ENCODE peak calls at places on chromosomes 5 and 9, in ten cellular contexts. K is AG09319; E is NCI-H1694; I is SHP77 treated with DMSO at 0.1 percent for 48 hours; D is amygdala; R is kidney epithelial cell; M is CD4-positive, CD25-positive, alpha-beta regulatory T cell; W is breast epithelium; C is dorsolateral prefrontal cortex; Z is HepG2. B is an unnamed sample.

GRCh38 chr9:96553070-96553469 is 66.6 kb downstream of the CDC14B start:
- DNase-seq in W (no peak), E (no peak), R (no peak), M (no peak), C (no peak), I (no peak), Z (no peak), D (no peak), K (peak), B (peak)

GRCh38 chr5:159337291-159337974 is 7.1 kb upstream of the IL12B start:
- DNase-seq in D (no peak), Z (no peak), R (peak), C (no peak), K (no peak), I (no peak), M (no peak), E (no peak), W (no peak), B (peak)

GRCh38 chr5:79448336-79448735 is 65.6 kb downstream of the HOMER1 start:
- DNase-seq in K (no peak), Z (no peak), I (no peak), M (no peak), R (peak), W (no peak), D (no peak), C (no peak), E (no peak), B (no peak)

GRCh38 chr9:8254527-8254926 is 454.9 kb upstream of the DMAC1 start:
- DNase-seq in W (no peak), D (no peak), Z (no peak), E (no peak), R (no peak), C (no peak), I (no peak), K (no peak), M (no peak), B (no peak)

GRCh38 chr5:140000332-140000731 is 42.8 kb downstream of the NRG2 start:
- DNase-seq in D (no peak), K (no peak), C (peak), Z (no peak), W (no peak), M (no peak), I (no peak), R (no peak), E (no peak), B (no peak)

GRCh38 chr5:137635521-137635921 is 100.4 kb downstream of the KLHL3 start:
- DNase-seq in D (no peak), W (no peak), K (no peak), R (no peak), M (no peak), Z (no peak), I (no peak), C (no peak), E (no peak), B (no peak)

GRCh38 chr9:95623614-95624013 is 106.8 kb upstream of the PTCH1 start:
- DNase-seq in Z (no peak), I (no peak), E (no peak), C (no peak), R (no peak), M (no peak), W (no peak), D (no peak), K (no peak), B (no peak)

GRCh38 chr9:16625106-16625505 is 245.4 kb downstream of the BNC2 start:
- DNase-seq in W (no peak), K (no peak), D (no peak), I (no peak), E (no peak), Z (no peak), C (no peak), M (no peak), R (no peak), B (no peak)

GRCh38 chr5:78518365-78519197 is 130.0 kb downstream of the LHFPL2 start:
- DNase-seq in D (no peak), K (no peak), I (no peak), C (no peak), R (peak), W (peak), Z (peak), E (no peak), M (no peak), B (peak)

GRCh38 chr9:20087481-20087880 is 298.6 kb upstream of the SLC24A2 start:
- DNase-seq in D (no peak), Z (no peak), I (no peak), C (no peak), R (no peak), E (peak), K (no peak), W (no peak), M (no peak), B (no peak)

GRCh38 chr5:72178910-72179815 is 71.9 kb downstream of the MAP1B start:
- DNase-seq in I (no peak), Z (no peak), R (no peak), M (no peak), K (peak), W (peak), E (no peak), D (no peak), C (no peak), B (peak)

GRCh38 chr9:85599540-85600140 is 142.1 kb downstream of the AGTPBP1 start:
- DNase-seq in R (no peak), C (no peak), E (no peak), K (no peak), W (no peak), I (no peak), Z (no peak), M (no peak), D (no peak), B (no peak)